ENCODE peak calls at places on chromosomes 2 and 18, in nine cellular contexts. F is WERI-Rb-1; L is CD4-positive, alpha-beta T cell; W is A549; Z is dorsolateral prefrontal cortex; G is heart left ventricle; N is ovary; E is neuronal stem cell; K is GM23248. Y is an unnamed sample.

GRCh38 chr18:37294951-37295350 is 270.6 kb downstream of the CELF4 start:
- DNase-seq in F (peak), L (no peak), W (no peak), Z (no peak), G (no peak), N (no peak), E (peak), K (peak), Y (no peak)

GRCh38 chr2:17918789-17919188 is 40.3 kb downstream of the KCNS3 start:
- DNase-seq in F (no peak), L (no peak), W (no peak), Z (no peak), G (no peak), N (no peak), E (no peak), K (no peak), Y (no peak)

GRCh38 chr2:238821391-238821790 is 26.5 kb upstream of the TWIST2 start:
- DNase-seq in F (no peak), L (no peak), W (no peak), Z (no peak), G (no peak), N (no peak), E (no peak), K (peak), Y (no peak)

GRCh38 chr2:152098798-152099654 is at the start of gene CACNB4:
- DNase-seq in F (peak), L (no peak), W (peak), Z (no peak), G (no peak), N (no peak), E (peak), K (peak), Y (peak)

GRCh38 chr2:35871672-35872071 is 483.9 kb upstream of the CRIM1 start:
- DNase-seq in F (peak), L (no peak), W (peak), Z (no peak), G (no peak), N (no peak), E (no peak), K (peak), Y (no peak)

GRCh38 chr18:61854578-61854977 is 38.2 kb downstream of the RNF152 start:
- DNase-seq in F (no peak), L (no peak), W (no peak), Z (no peak), G (no peak), N (no peak), E (no peak), K (no peak), Y (no peak)

GRCh38 chr18:13562494-13563029 is 163.8 kb downstream of the FAM210A start:
- DNase-seq in F (no peak), L (no peak), W (no peak), Z (no peak), G (no peak), N (no peak), E (no peak), K (no peak), Y (no peak)

GRCh38 chr2:191625016-191625415 is 52.9 kb upstream of the NABP1 start:
- DNase-seq in F (no peak), L (no peak), W (no peak), Z (no peak), G (no peak), N (no peak), E (no peak), K (no peak), Y (no peak)

GRCh38 chr2:158131483-158131912 is 29.8 kb downstream of the UPP2 start:
- DNase-seq in F (peak), L (no peak), W (no peak), Z (no peak), G (no peak), N (no peak), E (no peak), K (no peak), Y (no peak)

GRCh38 chr2:114354199-114354598 is 88.2 kb upstream of the DPP10 start:
- DNase-seq in F (no peak), L (no peak), W (no peak), Z (no peak), G (no peak), N (no peak), E (no peak), K (no peak), Y (no peak)

GRCh38 chr2:207385903-207386302 is 143.9 kb upstream of the CREB1 start:
- DNase-seq in F (no peak), L (no peak), W (no peak), Z (no peak), G (no peak), N (no peak), E (no peak), K (peak), Y (no peak)

GRCh38 chr2:23480991-23481797 is 96.2 kb downstream of the KLHL29 start:
- DNase-seq in F (no peak), L (no peak), W (peak), Z (peak), G (no peak), N (no peak), E (no peak), K (peak), Y (no peak)

GRCh38 chr2:97935719-97936161 is 60.0 kb downstream of the TMEM131 start:
- DNase-seq in F (no peak), L (no peak), W (no peak), Z (no peak), G (no peak), N (peak), E (peak), K (peak), Y (peak)

GRCh38 chr2:153287109-153287801 is 191.3 kb downstream of the RPRM start:
- DNase-seq in F (peak), L (no peak), W (peak), Z (no peak), G (no peak), N (no peak), E (peak), K (no peak), Y (no peak)

GRCh38 chr2:23803275-23803964 is 123.5 kb downstream of the ATAD2B start:
- DNase-seq in F (no peak), L (no peak), W (no peak), Z (no peak), G (no peak), N (no peak), E (no peak), K (peak), Y (no peak)

GRCh38 chr2:236284208-236284607 is 20.0 kb upstream of the ASB18 start:
- DNase-seq in F (no peak), L (no peak), W (no peak), Z (no peak), G (peak), N (no peak), E (no peak), K (no peak), Y (no peak)

GRCh38 chr18:59268722-59269562 is 4.3 kb downstream of the RAX start:
- DNase-seq in F (no peak), L (no peak), W (peak), Z (no peak), G (peak), N (no peak), E (no peak), K (peak), Y (no peak)

GRCh38 chr2:215356948-215357461 is 45.1 kb downstream of the ATIC start:
- DNase-seq in F (no peak), L (no peak), W (no peak), Z (no peak), G (no peak), N (no peak), E (no peak), K (peak), Y (no peak)

GRCh38 chr18:74507927-74508326 is 11.8 kb downstream of the CNDP2 start:
- DNase-seq in F (no peak), L (no peak), W (no peak), Z (no peak), G (no peak), N (no peak), E (no peak), K (no peak), Y (no peak)

GRCh38 chr18:74505776-74506175 is 9.6 kb downstream of the CNDP2 start:
- DNase-seq in F (no peak), L (no peak), W (no peak), Z (no peak), G (no peak), N (no peak), E (no peak), K (no peak), Y (no peak)

GRCh38 chr18:74508366-74508765 is 12.2 kb downstream of the CNDP2 start:
- DNase-seq in F (no peak), L (no peak), W (no peak), Z (no peak), G (no peak), N (no peak), E (no peak), K (no peak), Y (no peak)

GRCh38 chr18:74507120-74507881 is 11.1 kb downstream of the CNDP2 start:
- DNase-seq in F (no peak), L (no peak), W (no peak), Z (no peak), G (no peak), N (no peak), E (no peak), K (no peak), Y (no peak)

DNA sequence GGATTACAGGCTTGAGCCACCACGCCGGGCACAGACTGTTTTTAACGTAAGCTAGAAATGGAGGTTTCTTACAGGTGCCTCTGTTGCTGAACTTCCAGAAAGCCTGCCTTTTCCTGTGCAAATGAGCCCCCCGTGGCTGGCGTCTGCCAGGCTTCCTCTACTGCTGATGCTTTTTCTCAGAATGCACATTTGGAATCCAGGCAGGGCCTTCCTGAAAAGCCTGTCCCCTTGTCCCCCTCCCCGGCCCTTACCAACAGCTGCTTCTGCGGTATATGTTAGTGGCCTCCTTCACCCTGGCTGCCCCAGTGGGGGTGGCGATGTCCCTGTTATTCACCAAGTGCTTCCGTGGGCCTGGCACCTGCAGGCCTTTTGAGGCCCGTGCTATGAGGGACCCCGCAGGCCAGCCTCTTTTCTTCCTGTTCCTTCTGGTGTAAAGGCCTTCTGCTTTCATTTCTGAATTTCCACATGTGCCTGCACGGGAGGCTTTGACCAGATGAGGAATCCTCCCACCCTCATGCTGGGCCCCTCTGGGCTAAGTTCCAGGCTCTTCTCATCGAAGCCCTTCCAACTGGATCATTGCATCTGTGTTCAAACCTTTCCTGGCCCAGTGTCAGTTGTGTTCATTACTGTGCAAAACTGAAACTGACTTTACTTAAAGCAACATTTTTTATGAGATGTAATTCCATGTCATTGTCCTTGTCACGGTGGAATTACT is 10.4 kb downstream of the CNDP2 start:
- DNase-seq in F (no peak), L (no peak), W (no peak), Z (no peak), G (no peak), N (no peak), E (no peak), K (no peak), Y (no peak)
- H3K27ac ChIP-seq in F (peak), L (no peak), W (no peak), Z (peak), G (no peak), N (no peak), E (no peak), K (no peak), Y (peak)

GRCh38 chr2:13558368-13558767 is 841.6 kb downstream of the TRIB2 start:
- DNase-seq in F (no peak), L (no peak), W (no peak), Z (no peak), G (no peak), N (no peak), E (no peak), K (peak), Y (no peak)
- H3K27ac ChIP-seq in F (no peak), L (no peak), W (no peak), Z (no peak), G (no peak), N (no peak), E (no peak), K (no peak), Y (no peak)

GRCh38 chr2:200320991-200321390 is 14.5 kb downstream of the SPATS2L start:
- DNase-seq in F (no peak), L (no peak), W (no peak), Z (no peak), G (no peak), N (no peak), E (no peak), K (no peak), Y (no peak)

GRCh38 chr2:200317975-200318374 is 11.5 kb downstream of the SPATS2L start:
- DNase-seq in F (no peak), L (no peak), W (no peak), Z (no peak), G (no peak), N (no peak), E (no peak), K (no peak), Y (no peak)

GRCh38 chr2:200318940-200319435 is 12.5 kb downstream of the SPATS2L start:
- DNase-seq in F (no peak), L (no peak), W (no peak), Z (no peak), G (no peak), N (no peak), E (no peak), K (no peak), Y (no peak)

GRCh38 chr2:200320344-200320743 is 13.9 kb downstream of the SPATS2L start:
- DNase-seq in F (no peak), L (no peak), W (no peak), Z (no peak), G (no peak), N (no peak), E (no peak), K (peak), Y (no peak)

DNA sequence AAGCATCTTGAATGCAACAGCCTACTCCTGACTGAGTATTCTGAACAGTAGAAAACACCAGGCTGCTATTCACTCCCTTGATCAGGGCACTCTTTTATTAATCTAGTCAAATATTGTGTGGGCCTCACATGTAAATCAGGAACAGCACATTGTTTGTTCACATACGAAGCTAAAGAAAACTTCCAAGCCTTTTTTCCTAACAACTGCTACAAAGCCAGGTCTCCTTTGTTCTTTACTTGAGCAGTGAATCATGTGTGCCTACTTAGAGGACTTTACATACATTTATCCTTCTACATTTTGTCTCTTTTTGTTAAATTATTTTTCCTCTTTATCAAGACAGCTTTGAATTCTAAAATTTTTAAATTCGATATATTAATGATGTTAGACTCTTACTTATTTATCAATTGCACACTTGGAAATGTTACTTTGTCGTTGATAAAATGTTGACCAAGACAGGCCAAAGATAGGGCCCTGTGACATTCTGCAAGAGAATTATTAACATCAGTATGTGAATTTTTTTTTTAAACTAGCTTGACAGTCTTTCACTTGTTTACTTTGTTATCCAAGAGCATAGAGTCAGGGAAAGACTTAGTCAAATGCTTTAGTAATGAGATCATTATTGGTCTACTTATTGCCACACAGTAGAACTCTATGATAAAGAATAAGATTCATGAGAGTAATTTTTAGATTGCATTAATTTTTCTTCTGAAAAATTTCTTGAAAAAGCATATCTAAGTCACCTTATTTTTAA is 13.3 kb downstream of the SPATS2L start:
- DNase-seq in F (no peak), L (no peak), W (peak), Z (no peak), G (no peak), N (no peak), E (no peak), K (peak), Y (no peak)
- H3K27ac ChIP-seq in F (no peak), L (no peak), W (peak), Z (no peak), G (peak), N (no peak), E (no peak), K (peak), Y (no peak)

DNA sequence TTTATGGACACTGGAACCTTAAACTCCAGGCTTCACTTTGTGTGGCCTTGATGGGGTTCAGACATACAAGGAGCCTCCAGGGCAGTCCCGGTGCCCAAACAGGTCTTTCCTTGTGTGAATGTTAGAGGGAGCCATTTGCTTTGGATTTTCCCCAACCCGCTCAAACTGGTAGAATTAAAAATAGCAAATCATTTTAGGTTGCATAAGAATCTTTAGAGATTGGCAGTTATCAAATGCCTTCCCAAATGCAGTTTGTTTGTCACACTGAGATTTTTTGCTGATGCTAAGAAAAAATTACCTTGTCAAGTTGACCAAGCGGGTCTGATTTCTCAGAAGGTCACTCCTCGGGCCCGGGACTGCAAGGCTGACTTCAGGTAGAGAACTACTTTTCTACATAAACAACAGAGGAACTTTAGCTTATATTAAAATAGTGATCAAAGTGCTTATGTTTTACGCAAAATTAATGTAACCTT is 36.4 kb downstream of the ATP6V1C2 start:
- DNase-seq in F (no peak), L (no peak), W (no peak), Z (no peak), G (no peak), N (no peak), E (no peak), K (no peak), Y (no peak)
- H3K27ac ChIP-seq in F (no peak), L (no peak), W (no peak), Z (no peak), G (no peak), N (no peak), E (no peak), K (no peak), Y (no peak)

DNA sequence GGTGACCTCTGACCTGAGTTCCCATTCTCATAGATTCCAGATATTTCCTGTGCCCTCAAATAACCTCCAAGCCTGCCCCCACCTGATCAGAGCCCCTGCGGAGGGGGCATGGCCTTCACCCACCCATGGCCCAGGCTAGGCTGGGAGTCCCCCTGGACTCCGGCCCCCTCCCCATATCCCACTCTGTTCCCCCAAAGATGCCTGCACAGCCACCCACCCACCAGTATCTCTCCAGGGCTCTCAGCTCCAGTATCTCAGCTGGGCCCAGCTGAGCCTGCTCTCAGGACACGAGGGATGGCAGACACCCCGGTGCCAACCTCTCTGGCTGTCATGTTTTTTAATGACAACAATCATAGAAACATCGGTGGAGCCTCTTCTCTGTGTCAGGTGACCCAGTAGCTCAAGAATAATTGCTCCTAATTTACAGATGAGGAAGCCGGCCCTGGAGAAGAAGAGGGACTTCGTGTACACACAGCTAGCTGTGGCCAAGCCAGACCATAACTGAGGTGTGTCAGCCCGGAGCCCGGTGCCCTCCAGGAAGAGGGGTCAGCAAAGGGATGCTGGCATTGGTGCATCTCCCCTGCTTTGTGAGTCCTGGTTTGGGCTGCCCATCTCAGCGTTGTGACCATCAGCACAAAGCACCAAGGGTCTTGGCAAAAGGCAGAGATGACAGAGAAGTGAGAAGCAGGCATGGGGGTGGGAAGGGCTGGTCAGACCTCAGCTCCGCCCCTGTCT is 84.4 kb downstream of the SDC1 start:
- DNase-seq in F (no peak), L (no peak), W (no peak), Z (no peak), G (no peak), N (no peak), E (no peak), K (no peak), Y (no peak)
- H3K27ac ChIP-seq in F (no peak), L (no peak), W (peak), Z (no peak), G (no peak), N (no peak), E (no peak), K (peak), Y (no peak)

DNA sequence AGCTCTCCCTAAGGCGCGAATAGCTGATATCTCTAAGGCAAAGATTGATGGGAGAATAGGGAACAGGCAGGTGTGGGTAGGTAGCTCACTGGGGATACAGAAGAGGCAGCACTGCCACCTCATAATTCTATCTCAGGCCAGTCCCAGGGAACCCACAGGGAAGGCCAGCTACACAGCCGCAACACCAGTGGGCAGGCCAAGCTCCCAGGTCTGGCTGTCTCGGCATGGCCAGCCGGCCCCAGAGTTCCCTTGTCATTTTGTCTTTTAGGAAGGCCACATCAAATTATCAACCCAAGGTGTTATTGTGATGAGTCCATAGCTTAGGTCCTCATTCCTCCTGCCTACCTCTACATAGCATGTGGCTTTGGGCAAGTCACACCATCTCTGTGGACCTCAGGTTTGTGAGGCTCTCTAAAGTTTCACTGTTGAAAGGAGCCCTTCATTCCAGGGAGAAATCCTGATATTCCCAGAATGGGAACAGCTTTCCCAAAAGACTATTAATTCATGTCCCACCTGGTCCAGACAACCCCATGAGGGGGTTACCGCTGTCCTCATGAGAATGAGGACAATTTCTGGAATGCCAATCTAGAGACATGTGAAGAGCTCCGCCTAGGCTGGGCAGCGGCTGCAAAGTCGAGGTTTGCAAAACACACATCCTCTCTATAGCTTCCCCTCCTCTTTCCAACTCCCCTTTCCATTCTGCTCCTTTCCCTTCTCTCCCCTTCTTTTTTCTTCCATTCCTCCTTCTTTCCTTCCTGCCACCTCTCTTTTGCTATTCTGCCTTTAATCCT is 287.1 kb upstream of the ID2 start:
- DNase-seq in F (no peak), L (no peak), W (no peak), Z (no peak), G (no peak), N (no peak), E (no peak), K (no peak), Y (no peak)
- H3K27ac ChIP-seq in F (no peak), L (no peak), W (no peak), Z (no peak), G (no peak), N (no peak), E (no peak), K (no peak), Y (no peak)

GRCh38 chr2:241508510-241509407 is at the start of gene STK25:
- DNase-seq in F (peak), L (peak), W (peak), Z (peak), G (peak), N (peak), E (peak), K (peak), Y (peak)
- H3K27ac ChIP-seq in F (peak), L (peak), W (peak), Z (peak), G (peak), N (peak), E (peak), K (peak), Y (peak)

Y was measured in caudate nucleus.